ENCODE peak calls at places on chromosome 15, in four cellular contexts. V is GM13977, W is kidney tubule cell, Z is PC-9. Y is an unnamed sample.

GRCh38 chr15:23565395-23566069 is at the start of gene MKRN3:
- DNase-seq in Z (peak), W (no peak), V (no peak), Y (no peak)

GRCh38 chr15:82835391-82835917 is 26.0 kb downstream of the WHAMM start:
- DNase-seq in V (no peak), W (no peak), Z (no peak), Y (no peak)

GRCh38 chr15:80674245-80674614 is 20.9 kb upstream of the ABHD17C start:
- DNase-seq in Z (no peak), W (peak), V (no peak), Y (no peak)

GRCh38 chr15:67164401-67164791 is 90.1 kb downstream of the AAGAB start:
- DNase-seq in V (peak), W (peak), Z (no peak), Y (no peak)

GRCh38 chr15:101448336-101448735 is 41.2 kb downstream of the PCSK6 start:
- DNase-seq in Z (no peak), W (no peak), V (no peak), Y (no peak)

GRCh38 chr15:91311986-91312385 is 211.9 kb downstream of the SV2B start:
- DNase-seq in Z (no peak), W (peak), V (no peak), Y (no peak)

GRCh38 chr15:53512029-53512428 is 247.4 kb downstream of the WDR72 start:
- DNase-seq in V (no peak), Z (no peak), W (no peak), Y (no peak)

GRCh38 chr15:76996526-76997401 is 1.8 kb downstream of the PSTPIP1 start:
- DNase-seq in W (peak), V (no peak), Z (no peak), Y (peak)

GRCh38 chr15:82712036-82712435 is 2.4 kb upstream of the AP3B2 start:
- DNase-seq in W (no peak), V (no peak), Z (no peak), Y (no peak)

GRCh38 chr15:36841154-36841553 is 259.2 kb downstream of the MEIS2 start:
- DNase-seq in W (no peak), Z (no peak), V (no peak), Y (no peak)

GRCh38 chr15:70427531-70428120 is 329.9 kb upstream of the TLE3 start:
- DNase-seq in W (peak), Z (peak), V (no peak), Y (no peak)

GRCh38 chr15:41577863-41578735 is 19.1 kb downstream of the TYRO3 start:
- DNase-seq in W (no peak), V (no peak), Z (no peak), Y (no peak)

GRCh38 chr15:31338318-31338878 is 11.8 kb downstream of the KLF13 start:
- DNase-seq in Z (no peak), W (no peak), V (no peak), Y (no peak)

GRCh38 chr15:51814616-51815015 is 14.8 kb upstream of the TMOD3 start:
- DNase-seq in Z (no peak), V (no peak), W (no peak), Y (no peak)

GRCh38 chr15:29952245-29952644 is 130.0 kb upstream of the TJP1 start:
- DNase-seq in Z (no peak), V (no peak), W (no peak), Y (peak)

GRCh38 chr15:80061581-80061980 is 2.1 kb downstream of the ZFAND6 start:
- DNase-seq in Z (peak), W (no peak), V (no peak), Y (no peak)

GRCh38 chr15:48967336-48967735 is 3.6 kb upstream of the SHC4 start:
- DNase-seq in W (no peak), Z (no peak), V (no peak), Y (no peak)

GRCh38 chr15:41819455-41820050 is 8.3 kb upstream of the JMJD7 start:
- DNase-seq in W (no peak), V (no peak), Z (no peak), Y (no peak)

GRCh38 chr15:92170897-92171296 is 222.8 kb upstream of the ST8SIA2 start:
- DNase-seq in V (no peak), Z (no peak), W (no peak), Y (no peak)

GRCh38 chr15:51111061-51111460 is 16.4 kb upstream of the TNFAIP8L3 start:
- DNase-seq in Z (no peak), W (no peak), V (no peak), Y (no peak)